ENCODE peak calls at places on chromosomes 3 and 15, in four cellular contexts. F is K562, E is GM12878, I is HepG2. N is an unnamed sample. For H3K4me1, the result is how much of the 10 kb centered on the place peaks cover.

GRCh38 chr15:44087578-44088190 is 107.4 kb downstream of the FRMD5 start:
- DNase-seq in F (no peak), E (no peak), I (no peak), N (no peak)

GRCh38 chr3:114649331-114649730 is 355.5 kb downstream of the TIGIT start:
- DNase-seq in F (no peak), E (no peak), I (peak), N (no peak)

GRCh38 chr3:54138937-54139547 is 16.7 kb downstream of the CACNA2D3 start:
- DNase-seq in F (no peak), E (no peak), I (no peak), N (no peak)

GRCh38 chr3:128217702-128218475 is 64.6 kb downstream of the EEFSEC start:
- DNase-seq in F (no peak), E (peak), I (peak), N (peak)

GRCh38 chr3:14222900-14223594 is 44.4 kb downstream of the LSM3 start:
- DNase-seq in F (no peak), E (peak), I (no peak), N (no peak)

GRCh38 chr3:177781686-177782161 is 584.4 kb upstream of the TBL1XR1 start:
- DNase-seq in F (no peak), E (no peak), I (no peak), N (no peak)

GRCh38 chr15:70589221-70589620 is 174.1 kb downstream of the UACA start:
- DNase-seq in F (no peak), E (no peak), I (no peak), N (no peak)

GRCh38 chr15:45402955-45403892 is 24.9 kb upstream of the GATM start:
- DNase-seq in F (peak), E (no peak), I (no peak), N (peak)

GRCh38 chr3:126036056-126036549 is 47.8 kb downstream of the SLC41A3 start:
- DNase-seq in F (no peak), E (no peak), I (no peak), N (no peak)

GRCh38 chr3:89841041-89841440 is 733.6 kb downstream of the EPHA3 start:
- DNase-seq in F (no peak), E (no peak), I (no peak), N (no peak)

GRCh38 chr3:101816215-101817149 is 32.8 kb upstream of the NFKBIZ start:
- DNase-seq in F (no peak), E (no peak), I (no peak), N (no peak)

GRCh38 chr3:64120876-64121275 is 97.6 kb upstream of the PSMD6 start:
- DNase-seq in F (no peak), E (no peak), I (no peak), N (no peak)

GRCh38 chr3:64125561-64125960 is 99.7 kb downstream of the PRICKLE2 start:
- DNase-seq in F (no peak), E (no peak), I (no peak), N (no peak)

GRCh38 chr3:64121750-64122311 is 98.5 kb upstream of the PSMD6 start:
- DNase-seq in F (no peak), E (no peak), I (no peak), N (no peak)

GRCh38 chr3:64123931-64124330 is 100.6 kb upstream of the PSMD6 start:
- DNase-seq in F (no peak), E (no peak), I (no peak), N (no peak)

GRCh38 chr3:64122476-64122875 is 99.2 kb upstream of the PSMD6 start:
- DNase-seq in F (no peak), E (no peak), I (no peak), N (no peak)
- TF ChIP-seq CHD2 in F (no peak), E (no peak), I (no peak), N (no peak)

DNA sequence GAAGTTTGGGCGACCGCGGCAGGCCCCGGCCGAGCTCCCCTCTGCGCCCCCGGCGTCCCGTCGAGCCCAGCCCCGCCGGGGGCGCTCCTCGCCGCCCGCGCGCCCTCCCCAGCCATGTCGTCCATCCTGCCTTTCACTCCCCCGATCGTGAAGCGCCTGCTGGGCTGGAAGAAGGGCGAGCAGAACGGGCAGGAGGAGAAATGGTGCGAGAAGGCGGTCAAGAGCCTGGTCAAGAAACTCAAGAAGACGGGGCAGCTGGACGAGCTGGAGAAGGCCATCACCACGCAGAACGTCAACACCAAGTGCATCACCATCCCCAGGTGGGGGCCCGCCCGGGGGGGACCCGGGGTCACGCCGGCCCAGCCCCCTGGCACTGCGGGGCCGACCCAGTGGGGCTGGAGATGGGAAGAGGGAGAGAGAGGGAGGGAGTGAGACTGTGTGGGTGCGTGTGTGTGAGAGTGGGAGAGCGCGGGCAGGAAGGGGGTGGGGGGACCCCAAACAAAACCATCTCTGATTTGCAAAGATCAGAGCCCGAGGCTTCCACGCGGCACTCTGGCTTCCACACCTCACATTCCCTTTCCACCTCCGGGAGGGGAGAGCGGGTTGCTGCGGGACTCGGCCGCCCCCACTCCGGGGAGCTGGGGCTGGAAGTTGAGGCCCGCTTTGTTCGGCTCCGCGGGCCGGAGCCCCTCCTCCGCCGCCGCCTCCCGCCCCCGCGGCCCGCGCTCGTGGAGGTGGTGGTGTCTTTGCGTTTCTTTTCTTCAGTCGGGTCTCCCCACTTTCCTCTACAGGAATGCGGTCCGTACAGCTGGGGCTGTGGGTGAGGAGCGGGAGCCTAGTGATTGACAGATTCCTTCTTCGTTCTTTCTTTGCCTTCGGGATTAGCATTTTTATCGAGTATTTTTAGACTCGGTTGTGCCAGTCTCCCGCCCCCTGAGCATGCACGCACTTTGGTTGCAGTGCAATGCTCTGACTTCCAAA is 929 bp downstream of the SMAD3 start:
- DNase-seq in F (peak), E (no peak), I (no peak), N (peak)
- TF ChIP-seq NFIC in F (no peak), E (no peak), I (no peak), N (no peak)

DNA sequence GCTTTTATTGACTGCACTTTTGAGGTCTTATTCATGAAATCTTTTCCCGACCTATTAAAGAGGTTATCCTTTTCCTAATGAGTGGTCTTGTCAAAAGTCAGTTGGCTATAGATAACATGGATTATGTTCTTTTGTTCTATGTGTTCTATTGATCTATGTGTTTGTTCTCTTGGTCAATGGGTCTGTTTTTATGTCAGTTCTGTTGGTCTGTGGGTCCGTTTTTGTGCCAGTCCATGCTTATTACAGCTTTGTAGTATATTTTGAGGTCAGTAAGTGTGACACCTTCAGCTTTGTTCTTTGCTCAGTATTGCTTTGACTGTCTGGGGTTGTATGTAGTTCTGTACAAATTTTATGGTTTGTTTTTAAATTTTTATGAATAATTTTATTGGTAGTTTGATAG is 7.8 kb downstream of the TFG start:
- DNase-seq in F (no peak), E (no peak), I (no peak), N (no peak)
- H3K4me1 ChIP-seq in F (under half), E (under half), I (under half), N (under half)

DNA sequence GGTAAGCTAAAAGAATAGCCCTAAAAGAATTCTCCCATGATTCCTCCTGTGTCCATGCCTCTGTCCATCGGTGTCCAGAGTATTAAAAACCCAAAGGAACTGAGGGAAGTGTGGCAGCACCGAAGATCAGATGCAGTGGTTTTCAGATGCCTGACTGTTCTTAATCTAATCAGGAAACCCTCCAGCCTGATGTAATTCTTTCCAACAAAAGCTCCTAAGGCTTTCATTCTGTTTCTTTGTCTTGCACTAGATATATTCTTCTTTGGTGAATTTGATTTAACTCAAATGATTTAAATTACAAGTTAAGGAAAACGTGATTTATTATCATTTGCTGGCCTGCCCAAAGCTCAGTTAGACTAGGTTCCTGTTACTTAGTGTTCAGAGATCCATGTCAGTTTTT is 71.2 kb downstream of the ARHGAP31 start:
- DNase-seq in F (no peak), E (no peak), I (no peak), N (peak)
- TF ChIP-seq CHD2 in F (no peak), E (no peak), I (no peak), N (peak)

DNA sequence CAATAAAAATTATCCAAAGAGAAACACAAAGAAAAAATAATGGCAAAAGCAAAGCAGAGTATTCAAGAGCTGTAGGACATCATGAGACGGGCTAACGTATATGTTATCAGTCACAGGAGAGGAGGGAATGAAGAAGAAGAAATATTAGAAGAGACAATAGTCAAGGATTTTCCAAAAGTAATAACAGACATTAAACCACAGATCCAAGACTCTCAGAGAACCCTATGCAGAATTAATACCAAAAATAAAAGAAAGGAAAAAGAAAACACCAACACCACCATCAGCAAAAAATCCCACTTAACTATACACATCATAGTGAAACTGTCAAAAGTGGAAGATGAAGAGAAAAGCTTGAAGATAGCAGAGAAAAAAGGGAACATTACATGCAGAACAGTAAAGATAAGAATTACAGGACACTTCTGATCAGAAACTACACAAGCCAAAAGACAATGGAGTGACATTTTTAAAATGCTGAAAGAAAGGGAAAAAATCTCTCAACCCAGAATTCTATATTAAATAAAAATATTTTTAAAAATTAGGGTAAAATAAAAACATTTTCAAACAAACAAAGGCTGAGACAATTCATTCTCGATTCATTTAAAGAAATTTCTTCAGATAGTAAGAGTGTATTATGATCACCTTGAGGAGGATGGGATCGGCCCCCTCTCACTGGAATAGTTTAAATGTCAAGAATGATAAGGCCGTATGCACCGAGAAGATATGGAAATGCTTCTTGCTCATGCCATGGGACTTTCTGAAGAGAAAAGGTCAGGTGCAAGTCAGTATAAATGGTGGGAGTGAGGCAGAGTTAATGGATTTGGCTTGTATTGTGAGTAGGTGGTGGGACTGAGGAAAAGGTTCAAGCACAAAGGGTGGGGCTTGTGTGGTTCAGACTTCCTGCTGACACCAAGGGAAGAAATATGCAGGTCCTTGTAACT is 28.5 kb downstream of the TM2D3 start:
- DNase-seq in F (no peak), E (no peak), I (no peak), N (no peak)
- TF ChIP-seq NFIC in F (no peak), E (no peak), I (no peak), N (no peak)

GRCh38 chr3:29307229-29307796 is 26.4 kb downstream of the RBMS3 start:
- DNase-seq in F (no peak), E (no peak), I (no peak), N (no peak)
- H3K4me1 ChIP-seq in F (under half), E (under half), I (under half), N (under half)

GRCh38 chr3:124401841-124402240 is 328.4 kb upstream of the UMPS start:
- DNase-seq in F (no peak), E (no peak), I (no peak), N (no peak)

GRCh38 chr3:124397088-124397487 is 333.2 kb upstream of the UMPS start:
- DNase-seq in F (no peak), E (no peak), I (no peak), N (no peak)

GRCh38 chr3:124395584-124396340 is 334.5 kb upstream of the UMPS start:
- DNase-seq in F (no peak), E (no peak), I (no peak), N (peak)

GRCh38 chr3:124396397-124396796 is 333.9 kb upstream of the UMPS start:
- DNase-seq in F (no peak), E (no peak), I (no peak), N (no peak)

GRCh38 chr3:124398594-124398993 is 331.7 kb upstream of the UMPS start:
- DNase-seq in F (no peak), E (no peak), I (no peak), N (no peak)
- TF ChIP-seq CHD2 in F (no peak), E (no peak), I (no peak), N (no peak)

GRCh38 chr15:62491642-62492041 is 326.6 kb upstream of the C2CD4B start:
- DNase-seq in F (no peak), E (no peak), I (peak), N (no peak)

GRCh38 chr15:62492900-62493299 is 327.8 kb upstream of the C2CD4B start:
- DNase-seq in F (no peak), E (no peak), I (no peak), N (peak)

GRCh38 chr15:62495670-62496328 is 330.7 kb upstream of the C2CD4B start:
- DNase-seq in F (no peak), E (no peak), I (no peak), N (peak)

GRCh38 chr15:62497356-62497755 is 332.3 kb upstream of the C2CD4B start:
- DNase-seq in F (no peak), E (no peak), I (no peak), N (no peak)

GRCh38 chr15:62494144-62494543 is 329.1 kb upstream of the C2CD4B start:
- DNase-seq in F (no peak), E (no peak), I (no peak), N (peak)
- TF ChIP-seq NFIC in F (no peak), E (no peak), I (no peak), N (no peak)

GRCh38 chr3:61869378-61869777 is 308.0 kb downstream of the PTPRG start:
- DNase-seq in F (no peak), E (no peak), I (no peak), N (no peak)
- H3K4me1 ChIP-seq in F (under half), E (under half), I (under half), N (under half)